ENCODE peak calls at places on chromosomes 2 and 18, in four cellular contexts. F is activated CD4-positive, CD25-positive, alpha-beta regulatory T cell treated with anti-CD3 and anti-CD28 coated beads, Interleukin-2, amount 50 U/mL, for 72 hours; K is tibial artery; N is A172. X is an unnamed sample.
A peak's percentile ranks its signal among the peaks of the same experiment; 100 is the strongest.

GRCh38 chr2:202555354-202555753 is 79.4 kb upstream of the FAM117B start:
- DNase-seq in K (no peak), N (no peak), F (no peak), X (peak; percentile 12)

GRCh38 chr2:241702405-241703127 is 727 bp downstream of the ING5 start:
- DNase-seq in N (peak; percentile 64), K (peak; percentile 74), F (peak; percentile 86), X (peak; percentile 92)

GRCh38 chr2:209423562-209424541 is at the start of gene MAP2:
- DNase-seq in F (peak; percentile 51), K (peak; percentile 73), N (peak; percentile 65), X (peak; percentile 97)

GRCh38 chr2:64650722-64651338 is 2.9 kb downstream of the SERTAD2 start:
- DNase-seq in N (no peak), K (no peak), F (no peak), X (no peak)

GRCh38 chr18:754666-755065 is 42.2 kb upstream of the ENOSF1 start:
- DNase-seq in F (no peak), K (no peak), N (no peak), X (no peak)

GRCh38 chr2:149375801-149376349 is 45.5 kb downstream of the LYPD6 start:
- DNase-seq in F (no peak), N (peak; percentile 72), K (no peak), X (peak; percentile 94)

GRCh38 chr2:155309483-155309882 is 611.0 kb downstream of the KCNJ3 start:
- DNase-seq in N (no peak), F (no peak), K (no peak), X (no peak)

GRCh38 chr18:27735117-27735516 is 441.8 kb downstream of the CDH2 start:
- DNase-seq in N (no peak), F (no peak), K (no peak), X (no peak)

GRCh38 chr2:72157871-72158771 is 10.5 kb upstream of the CYP26B1 start:
- DNase-seq in N (no peak), K (no peak), F (no peak), X (no peak)

GRCh38 chr2:102717308-102718018 is 44.4 kb upstream of the TMEM182 start:
- DNase-seq in N (peak; percentile 9), K (peak; percentile 36), F (no peak), X (peak; percentile 16)

GRCh38 chr18:30682667-30683066 is 359.9 kb downstream of the DSC3 start:
- DNase-seq in N (no peak), K (no peak), F (no peak), X (peak; percentile 62)

GRCh38 chr2:5665066-5665465 is 27.1 kb upstream of the SOX11 start:
- DNase-seq in K (no peak), F (no peak), N (no peak), X (no peak)

GRCh38 chr18:47265197-47265596 is 13.7 kb upstream of the SKOR2 start:
- DNase-seq in N (peak; percentile 74), K (no peak), F (no peak), X (no peak)

GRCh38 chr2:119028327-119029174 is 86.6 kb downstream of the MARCO start:
- DNase-seq in N (peak; percentile 59), K (no peak), F (no peak), X (peak; percentile 45)

GRCh38 chr2:201260302-201260800 is at the start of gene CASP8:
- DNase-seq in N (peak; percentile 72), K (peak; percentile 33), F (peak; percentile 57), X (no peak)

GRCh38 chr2:45889053-45889452 is 237.6 kb downstream of the PRKCE start:
- DNase-seq in K (no peak), F (no peak), N (no peak), X (no peak)

GRCh38 chr2:148546270-148546669 is 98.3 kb upstream of the EPC2 start:
- DNase-seq in K (no peak), N (no peak), F (no peak), X (no peak)

GRCh38 chr18:34820360-34820759 is 110.3 kb downstream of the DTNA start:
- DNase-seq in F (no peak), N (no peak), K (no peak), X (no peak)

GRCh38 chr2:20123871-20124594 is 72.6 kb upstream of the LAPTM4A start:
- DNase-seq in K (no peak), F (no peak), N (no peak), X (no peak)

GRCh38 chr2:127608061-127609011 is 37.6 kb upstream of the GPR17 start:
- DNase-seq in F (no peak), N (no peak), K (no peak), X (no peak)